ENCODE peak calls at places on chromosomes 13 and 19, in ten cellular contexts. A is PC-3, I is GM13976, R is Panc1, L is nephron progenitor cell, W is BE2C, D is heart right ventricle, Y is mucosa of descending colon, G is cardiac muscle cell, K is NB4. Z is an unnamed sample.

GRCh38 chr19:47176627-47177090 is 46.0 kb downstream of the SAE1 start:
- DNase-seq in A (no peak), I (no peak), R (no peak), L (no peak), W (no peak), D (peak; percentile 16), Y (no peak), G (no peak), K (peak; percentile 66), Z (no peak)

GRCh38 chr19:56141416-56141992 is 417 bp downstream of the ZNF444 start:
- DNase-seq in A (no peak), I (peak; percentile 36), R (no peak), L (no peak), W (no peak), D (no peak), Y (no peak), G (peak; percentile 21), K (peak; percentile 26), Z (no peak)

GRCh38 chr13:88144580-88144979 is 473.4 kb downstream of the SLITRK5 start:
- DNase-seq in A (no peak), I (no peak), R (no peak), L (no peak), W (no peak), D (no peak), Y (no peak), G (no peak), K (no peak), Z (no peak)

GRCh38 chr19:14871619-14872230 is 14.2 kb downstream of the OR7A17 start:
- DNase-seq in A (peak; percentile 68), I (peak; percentile 42), R (no peak), L (no peak), W (no peak), D (no peak), Y (no peak), G (no peak), K (peak; percentile 79), Z (no peak)

GRCh38 chr13:100597253-100597652 is 8.7 kb upstream of the GGACT start:
- DNase-seq in A (no peak), I (no peak), R (no peak), L (no peak), W (no peak), D (no peak), Y (no peak), G (no peak), K (no peak), Z (no peak)

GRCh38 chr19:38583219-38583984 is 34.4 kb downstream of the MAP4K1 start:
- DNase-seq in A (no peak), I (peak; percentile 78), R (no peak), L (no peak), W (no peak), D (no peak), Y (no peak), G (no peak), K (no peak), Z (no peak)

GRCh38 chr19:11400695-11401291 is 16.7 kb upstream of the EPOR start:
- DNase-seq in A (no peak), I (no peak), R (no peak), L (no peak), W (no peak), D (no peak), Y (no peak), G (no peak), K (no peak), Z (no peak)

GRCh38 chr19:57192064-57192395 is 730 bp downstream of the ZNF264 start:
- DNase-seq in A (peak; percentile 6), I (no peak), R (no peak), L (peak; percentile 3), W (no peak), D (no peak), Y (no peak), G (peak; percentile 1), K (no peak), Z (no peak)

GRCh38 chr19:41740415-41741243 is 14.7 kb upstream of the CEACAM6 start:
- DNase-seq in A (no peak), I (no peak), R (no peak), L (no peak), W (no peak), D (no peak), Y (no peak), G (no peak), K (no peak), Z (no peak)

GRCh38 chr19:49954092-49954825 is 6.7 kb downstream of the SIGLEC11 start:
- DNase-seq in A (no peak), I (no peak), R (no peak), L (no peak), W (no peak), D (no peak), Y (peak; percentile 12), G (peak; percentile 38), K (peak; percentile 74), Z (no peak)

GRCh38 chr13:96000069-96000468 is 53.1 kb downstream of the UGGT2 start:
- DNase-seq in A (no peak), I (no peak), R (no peak), L (no peak), W (no peak), D (no peak), Y (no peak), G (no peak), K (no peak), Z (no peak)

GRCh38 chr13:96003304-96003703 is 49.9 kb downstream of the UGGT2 start:
- DNase-seq in A (peak; percentile 28), I (no peak), R (no peak), L (no peak), W (no peak), D (no peak), Y (no peak), G (no peak), K (peak; percentile 9), Z (no peak)
- TF ChIP-seq CTCF in A (peak; percentile 46), I (no peak), R (no peak), L (no peak), W (peak; percentile 35), D (no peak), Y (no peak), G (peak; percentile 19), K (no peak), Z (peak; percentile 28)

GRCh38 chr13:113219311-113219940 is 10.0 kb downstream of the CUL4A start:
- DNase-seq in A (no peak), I (no peak), R (no peak), L (no peak), W (no peak), D (no peak), Y (no peak), G (no peak), K (no peak), Z (no peak)

GRCh38 chr13:113220141-113220598 is 10.8 kb downstream of the CUL4A start:
- DNase-seq in A (no peak), I (no peak), R (no peak), L (no peak), W (peak; percentile 41), D (no peak), Y (peak; percentile 63), G (no peak), K (no peak), Z (no peak)

GRCh38 chr13:113216165-113217056 is 7.0 kb downstream of the CUL4A start:
- DNase-seq in A (peak; percentile 73), I (no peak), R (no peak), L (peak; percentile 20), W (no peak), D (peak; percentile 51), Y (no peak), G (peak; percentile 88), K (no peak), Z (no peak)

GRCh38 chr13:113224486-113224885 is 15.1 kb downstream of the CUL4A start:
- DNase-seq in A (no peak), I (no peak), R (no peak), L (no peak), W (peak; percentile 42), D (peak; percentile 37), Y (no peak), G (peak; percentile 67), K (no peak), Z (no peak)

DNA sequence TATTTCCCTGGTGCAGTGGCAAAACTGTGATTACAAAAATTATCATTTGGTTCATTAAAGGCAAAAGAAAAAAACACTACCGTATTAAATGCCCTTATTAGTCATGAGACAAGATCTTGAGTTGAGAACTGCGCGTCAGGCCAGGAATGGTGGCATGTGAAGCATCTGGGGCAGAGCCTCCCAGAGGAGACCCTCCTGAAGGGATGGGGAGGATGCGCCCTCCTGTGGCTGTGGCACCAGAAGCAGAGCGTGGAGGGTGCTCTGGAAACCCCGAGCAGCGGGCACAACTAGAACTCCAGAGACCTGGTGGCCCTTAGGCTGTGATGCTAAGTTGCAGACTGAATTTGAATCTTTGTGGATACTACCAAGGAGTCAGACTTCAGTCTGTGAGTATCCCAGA is 11.5 kb downstream of the CUL4A start:
- DNase-seq in A (no peak), I (no peak), R (no peak), L (no peak), W (peak; percentile 60), D (peak; percentile 53), Y (no peak), G (no peak), K (no peak), Z (no peak)
- TF ChIP-seq CTCF in A (no peak), I (no peak), R (no peak), L (no peak), W (peak; percentile 63), D (peak; percentile 37), Y (no peak), G (peak; percentile 13), K (no peak), Z (peak; percentile 16)

DNA sequence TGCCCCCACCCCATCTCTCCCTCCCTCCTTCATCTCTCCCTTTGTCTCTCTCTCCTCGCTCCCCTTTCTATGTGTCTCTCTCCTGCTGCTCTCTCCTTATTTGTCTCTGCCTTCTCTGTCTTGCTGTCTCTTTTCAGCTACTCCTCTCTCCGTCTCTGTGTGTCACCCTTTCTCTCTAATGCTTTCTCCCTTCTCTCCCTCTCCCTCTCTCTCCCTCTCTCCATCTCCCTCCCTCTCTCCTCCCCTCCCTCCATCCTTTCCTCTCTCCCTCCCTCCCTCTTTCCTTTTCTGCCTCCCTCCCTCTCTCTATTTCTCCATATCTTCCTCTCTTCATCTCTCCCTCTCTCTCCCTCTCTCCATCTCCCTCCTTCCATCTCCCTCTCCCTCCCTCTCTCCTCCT is 682 bp downstream of the ATP4A start:
- DNase-seq in A (no peak), I (no peak), R (no peak), L (no peak), W (no peak), D (no peak), Y (no peak), G (no peak), K (no peak), Z (no peak)
- TF ChIP-seq CTCF in A (no peak), I (no peak), R (no peak), L (no peak), W (no peak), D (no peak), Y (no peak), G (no peak), K (no peak), Z (no peak)

DNA sequence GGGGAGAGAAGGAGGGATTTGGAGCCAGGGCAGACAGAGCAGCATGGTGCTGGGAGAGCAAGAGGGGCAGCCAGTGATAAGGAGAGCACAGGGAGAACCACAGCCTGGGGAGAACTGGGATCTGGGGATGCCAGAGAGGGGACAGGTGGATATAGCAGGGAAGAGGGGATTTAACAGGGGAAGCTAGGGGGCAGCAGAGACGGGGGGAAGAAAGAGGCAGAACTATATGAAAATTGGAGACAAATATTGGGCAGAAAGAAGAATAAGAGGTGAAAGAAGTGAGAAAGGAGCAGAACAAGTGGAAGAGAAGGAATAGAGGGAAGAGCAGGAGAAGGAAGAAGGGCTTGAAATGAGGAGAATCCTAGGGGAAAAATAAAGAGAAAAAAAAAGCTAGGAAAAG is 6.5 kb upstream of the ZNF528 start:
- DNase-seq in A (no peak), I (no peak), R (no peak), L (no peak), W (no peak), D (no peak), Y (no peak), G (no peak), K (peak; percentile 14), Z (no peak)
- TF ChIP-seq CTCF in A (no peak), I (no peak), R (no peak), L (no peak), W (peak; percentile 6), D (no peak), Y (no peak), G (no peak), K (peak; percentile 19), Z (no peak)